ENCODE peak calls at places on chromosome 13, in ten cellular contexts. One of them, this sample, is unnamed.
A peak's percentile ranks its signal among the peaks of the same experiment; 100 is the strongest.

GRCh38 chr13:106449096-106449495 is 86.4 kb downstream of the EFNB2 start:
- DNase-seq in progenitor cell of endocrine pancreas: no peak
- DNase-seq in GM13976: no peak
- DNase-seq in stimulated activated CD4-positive, alpha-beta T cell treated with anti-CD3 and anti-CD28 coated beads, Interleukin-1b, Interleukin-23, amount 100 ng/mL, for 1 hour: no peak
- DNase-seq in DMS153: no peak
- DNase-seq in nephron progenitor cell: no peak
- DNase-seq in NCI-H748 treated with DMSO at 0.1 percent for 48 hours: no peak
- DNase-seq in foreskin keratinocyte: no peak
- DNase-seq in activated CD8-positive, alpha-beta memory T cell treated with anti-CD3 and anti-CD28 coated beads for 24 hours: no peak
- DNase-seq in CD8-positive, alpha-beta memory T cell: no peak
- DNase-seq in this sample: no peak

GRCh38 chr13:24208314-24208713 is 47.8 kb downstream of the SPATA13 start:
- DNase-seq in progenitor cell of endocrine pancreas: no peak
- DNase-seq in GM13976: no peak
- DNase-seq in stimulated activated CD4-positive, alpha-beta T cell treated with anti-CD3 and anti-CD28 coated beads, Interleukin-1b, Interleukin-23, amount 100 ng/mL, for 1 hour: no peak
- DNase-seq in DMS153: no peak
- DNase-seq in nephron progenitor cell: no peak
- DNase-seq in NCI-H748 treated with DMSO at 0.1 percent for 48 hours: no peak
- DNase-seq in foreskin keratinocyte: peak; percentile 67
- DNase-seq in activated CD8-positive, alpha-beta memory T cell treated with anti-CD3 and anti-CD28 coated beads for 24 hours: no peak
- DNase-seq in CD8-positive, alpha-beta memory T cell: no peak
- DNase-seq in this sample: no peak

GRCh38 chr13:69571606-69572323 is 535.9 kb upstream of the ATXN8OS start:
- DNase-seq in progenitor cell of endocrine pancreas: no peak
- DNase-seq in GM13976: no peak
- DNase-seq in stimulated activated CD4-positive, alpha-beta T cell treated with anti-CD3 and anti-CD28 coated beads, Interleukin-1b, Interleukin-23, amount 100 ng/mL, for 1 hour: no peak
- DNase-seq in DMS153: no peak
- DNase-seq in nephron progenitor cell: no peak
- DNase-seq in NCI-H748 treated with DMSO at 0.1 percent for 48 hours: no peak
- DNase-seq in foreskin keratinocyte: no peak
- DNase-seq in activated CD8-positive, alpha-beta memory T cell treated with anti-CD3 and anti-CD28 coated beads for 24 hours: no peak
- DNase-seq in CD8-positive, alpha-beta memory T cell: no peak
- DNase-seq in this sample: no peak

GRCh38 chr13:25733696-25734435 is 317.9 kb downstream of the SHISA2 start:
- DNase-seq in progenitor cell of endocrine pancreas: no peak
- DNase-seq in GM13976: no peak
- DNase-seq in stimulated activated CD4-positive, alpha-beta T cell treated with anti-CD3 and anti-CD28 coated beads, Interleukin-1b, Interleukin-23, amount 100 ng/mL, for 1 hour: no peak
- DNase-seq in DMS153: peak; percentile 60
- DNase-seq in nephron progenitor cell: no peak
- DNase-seq in NCI-H748 treated with DMSO at 0.1 percent for 48 hours: peak; percentile 57
- DNase-seq in foreskin keratinocyte: no peak
- DNase-seq in activated CD8-positive, alpha-beta memory T cell treated with anti-CD3 and anti-CD28 coated beads for 24 hours: no peak
- DNase-seq in CD8-positive, alpha-beta memory T cell: no peak
- DNase-seq in this sample: no peak

GRCh38 chr13:46629811-46630413 is 76.9 kb downstream of the LRCH1 start:
- DNase-seq in progenitor cell of endocrine pancreas: no peak
- DNase-seq in GM13976: no peak
- DNase-seq in stimulated activated CD4-positive, alpha-beta T cell treated with anti-CD3 and anti-CD28 coated beads, Interleukin-1b, Interleukin-23, amount 100 ng/mL, for 1 hour: no peak
- DNase-seq in DMS153: no peak
- DNase-seq in nephron progenitor cell: no peak
- DNase-seq in NCI-H748 treated with DMSO at 0.1 percent for 48 hours: no peak
- DNase-seq in foreskin keratinocyte: no peak
- DNase-seq in activated CD8-positive, alpha-beta memory T cell treated with anti-CD3 and anti-CD28 coated beads for 24 hours: no peak
- DNase-seq in CD8-positive, alpha-beta memory T cell: no peak
- DNase-seq in this sample: no peak

GRCh38 chr13:73001971-73002370 is 56.8 kb upstream of the KLF5 start:
- DNase-seq in progenitor cell of endocrine pancreas: no peak
- DNase-seq in GM13976: no peak
- DNase-seq in stimulated activated CD4-positive, alpha-beta T cell treated with anti-CD3 and anti-CD28 coated beads, Interleukin-1b, Interleukin-23, amount 100 ng/mL, for 1 hour: no peak
- DNase-seq in DMS153: peak; percentile 7
- DNase-seq in nephron progenitor cell: no peak
- DNase-seq in NCI-H748 treated with DMSO at 0.1 percent for 48 hours: peak; percentile 76
- DNase-seq in foreskin keratinocyte: no peak
- DNase-seq in activated CD8-positive, alpha-beta memory T cell treated with anti-CD3 and anti-CD28 coated beads for 24 hours: no peak
- DNase-seq in CD8-positive, alpha-beta memory T cell: no peak
- DNase-seq in this sample: no peak

GRCh38 chr13:111474136-111475002 is 153.9 kb downstream of the TEX29 start:
- DNase-seq in progenitor cell of endocrine pancreas: no peak
- DNase-seq in GM13976: peak; percentile 73
- DNase-seq in stimulated activated CD4-positive, alpha-beta T cell treated with anti-CD3 and anti-CD28 coated beads, Interleukin-1b, Interleukin-23, amount 100 ng/mL, for 1 hour: no peak
- DNase-seq in DMS153: peak; percentile 52
- DNase-seq in nephron progenitor cell: no peak
- DNase-seq in NCI-H748 treated with DMSO at 0.1 percent for 48 hours: peak; percentile 82
- DNase-seq in foreskin keratinocyte: no peak
- DNase-seq in activated CD8-positive, alpha-beta memory T cell treated with anti-CD3 and anti-CD28 coated beads for 24 hours: peak; percentile 49
- DNase-seq in CD8-positive, alpha-beta memory T cell: no peak
- DNase-seq in this sample: no peak

GRCh38 chr13:113964251-113964995 is 9.5 kb downstream of the C13orf46 start:
- DNase-seq in progenitor cell of endocrine pancreas: no peak
- DNase-seq in GM13976: no peak
- DNase-seq in stimulated activated CD4-positive, alpha-beta T cell treated with anti-CD3 and anti-CD28 coated beads, Interleukin-1b, Interleukin-23, amount 100 ng/mL, for 1 hour: no peak
- DNase-seq in DMS153: no peak
- DNase-seq in nephron progenitor cell: no peak
- DNase-seq in NCI-H748 treated with DMSO at 0.1 percent for 48 hours: no peak
- DNase-seq in foreskin keratinocyte: no peak
- DNase-seq in activated CD8-positive, alpha-beta memory T cell treated with anti-CD3 and anti-CD28 coated beads for 24 hours: no peak
- DNase-seq in CD8-positive, alpha-beta memory T cell: no peak
- DNase-seq in this sample: no peak

GRCh38 chr13:33677215-33677614 is 140.7 kb upstream of the RFC3 start:
- DNase-seq in progenitor cell of endocrine pancreas: no peak
- DNase-seq in GM13976: no peak
- DNase-seq in stimulated activated CD4-positive, alpha-beta T cell treated with anti-CD3 and anti-CD28 coated beads, Interleukin-1b, Interleukin-23, amount 100 ng/mL, for 1 hour: no peak
- DNase-seq in DMS153: peak; percentile 20
- DNase-seq in nephron progenitor cell: no peak
- DNase-seq in NCI-H748 treated with DMSO at 0.1 percent for 48 hours: peak; percentile 70
- DNase-seq in foreskin keratinocyte: no peak
- DNase-seq in activated CD8-positive, alpha-beta memory T cell treated with anti-CD3 and anti-CD28 coated beads for 24 hours: no peak
- DNase-seq in CD8-positive, alpha-beta memory T cell: no peak
- DNase-seq in this sample: no peak

This sample was measured in activated naive CD4-positive, alpha-beta T cell treated with anti-CD3 and anti-CD28 coated beads for 36 hours.